ENCODE peak calls at places on chromosome 6, in nine cellular contexts. Y, Q, T, B, I, C, S, A and R are unnamed samples. For H3K4me1, the result is how much of the 10 kb centered on the place peaks cover.

GRCh38 chr6:17394192-17394611 is 807 bp downstream of the CAP2 start:
- DNase-seq in Y (peak), Q (peak), T (peak), B (peak), I (peak), C (no peak), S (peak), A (peak), R (peak)

GRCh38 chr6:91860951-91861350 is 1274.1 kb upstream of the MAP3K7 start:
- DNase-seq in Y (no peak), Q (no peak), T (no peak), B (no peak), I (no peak), C (no peak), S (no peak), A (no peak), R (no peak)

GRCh38 chr6:53520320-53520928 is 24.5 kb downstream of the GCLC start:
- DNase-seq in Y (no peak), Q (no peak), T (no peak), B (no peak), I (no peak), C (no peak), S (no peak), A (no peak), R (no peak)

GRCh38 chr6:117533775-117534174 is 51.3 kb downstream of the DCBLD1 start:
- DNase-seq in Y (no peak), Q (no peak), T (no peak), B (no peak), I (no peak), C (no peak), S (no peak), A (no peak), R (no peak)

GRCh38 chr6:257031-257725 is 35.1 kb upstream of the DUSP22 start:
- DNase-seq in Y (no peak), Q (no peak), T (no peak), B (peak), I (no peak), C (no peak), S (no peak), A (no peak), R (no peak)

GRCh38 chr6:13009031-13009430 is 292.5 kb downstream of the PHACTR1 start:
- DNase-seq in Y (no peak), Q (no peak), T (no peak), B (no peak), I (no peak), C (no peak), S (no peak), A (no peak), R (no peak)

GRCh38 chr6:140960566-140960965 is 1172.2 kb upstream of the GJE1 start:
- DNase-seq in Y (no peak), Q (no peak), T (no peak), B (no peak), I (no peak), C (no peak), S (no peak), A (no peak), R (no peak)

GRCh38 chr6:54307412-54308036 is 717 bp upstream of the TINAG start:
- DNase-seq in Y (peak), Q (no peak), T (no peak), B (no peak), I (no peak), C (no peak), S (no peak), A (no peak), R (peak)

GRCh38 chr6:4768815-4769214 is 7.4 kb upstream of the CDYL start:
- DNase-seq in Y (no peak), Q (no peak), T (no peak), B (no peak), I (no peak), C (no peak), S (no peak), A (no peak), R (no peak)

GRCh38 chr6:130769812-130770211 is 57.4 kb upstream of the SMLR1 start:
- DNase-seq in Y (no peak), Q (no peak), T (no peak), B (no peak), I (no peak), C (no peak), S (no peak), A (no peak), R (no peak)

GRCh38 chr6:93423542-93423941 is 4.2 kb upstream of the EPHA7 start:
- DNase-seq in Y (peak), Q (no peak), T (peak), B (peak), I (no peak), C (no peak), S (no peak), A (no peak), R (no peak)

GRCh38 chr6:6758915-6759654 is 170.6 kb downstream of the LY86 start:
- DNase-seq in Y (peak), Q (peak), T (no peak), B (peak), I (no peak), C (peak), S (peak), A (peak), R (peak)

GRCh38 chr6:125872259-125872921 is 81.6 kb downstream of the NCOA7 start:
- DNase-seq in Y (no peak), Q (no peak), T (no peak), B (peak), I (no peak), C (no peak), S (no peak), A (no peak), R (peak)

GRCh38 chr6:85360794-85361642 is 88.9 kb upstream of the NT5E start:
- DNase-seq in Y (no peak), Q (no peak), T (no peak), B (peak), I (peak), C (no peak), S (no peak), A (peak), R (peak)

GRCh38 chr6:131946404-131946991 is 4.7 kb downstream of the CCN2 start:
- DNase-seq in Y (no peak), Q (no peak), T (no peak), B (peak), I (no peak), C (no peak), S (no peak), A (no peak), R (no peak)

GRCh38 chr6:117264487-117265424 is 602 bp upstream of the VGLL2 start:
- DNase-seq in Y (no peak), Q (no peak), T (no peak), B (peak), I (no peak), C (no peak), S (no peak), A (no peak), R (peak)

GRCh38 chr6:108752733-108753392 is 95.4 kb upstream of the ARMC2 start:
- DNase-seq in Y (no peak), Q (no peak), T (no peak), B (no peak), I (no peak), C (no peak), S (no peak), A (no peak), R (no peak)

GRCh38 chr6:14851286-14851685 is 394.6 kb upstream of the JARID2 start:
- DNase-seq in Y (no peak), Q (no peak), T (no peak), B (peak), I (no peak), C (no peak), S (no peak), A (no peak), R (no peak)

GRCh38 chr6:137827411-137827940 is 39.6 kb upstream of the TNFAIP3 start:
- DNase-seq in Y (no peak), Q (no peak), T (no peak), B (no peak), I (no peak), C (no peak), S (no peak), A (no peak), R (peak)

GRCh38 chr6:63839485-63839884 is 203.9 kb downstream of the PHF3 start:
- DNase-seq in Y (no peak), Q (no peak), T (no peak), B (no peak), I (no peak), C (no peak), S (no peak), A (no peak), R (no peak)

GRCh38 chr6:150346346-150346745 is 22.5 kb upstream of the IYD start:
- DNase-seq in Y (no peak), Q (no peak), T (no peak), B (peak), I (no peak), C (no peak), S (no peak), A (no peak), R (peak)

GRCh38 chr6:156747715-156748114 is 29.5 kb upstream of the ARID1B start:
- DNase-seq in Y (no peak), Q (no peak), T (no peak), B (no peak), I (no peak), C (no peak), S (no peak), A (no peak), R (no peak)

GRCh38 chr6:31871068-31871659 is 7.6 kb downstream of the SLC44A4 start:
- DNase-seq in Y (no peak), Q (no peak), T (no peak), B (peak), I (no peak), C (no peak), S (no peak), A (no peak), R (no peak)

GRCh38 chr6:137218473-137218916 is 690 bp downstream of the IFNGR1 start:
- DNase-seq in Y (peak), Q (peak), T (peak), B (peak), I (no peak), C (peak), S (peak), A (no peak), R (peak)

GRCh38 chr6:118980063-118980462 is 45.1 kb upstream of the MCM9 start:
- DNase-seq in Y (no peak), Q (no peak), T (peak), B (peak), I (no peak), C (no peak), S (no peak), A (peak), R (peak)

GRCh38 chr6:15555101-15556038 is 107.5 kb downstream of the DTNBP1 start:
- DNase-seq in Y (no peak), Q (no peak), T (no peak), B (no peak), I (no peak), C (no peak), S (no peak), A (no peak), R (no peak)

GRCh38 chr6:159829515-159829914 is 29.4 kb downstream of the PNLDC1 start:
- DNase-seq in Y (no peak), Q (no peak), T (no peak), B (no peak), I (no peak), C (no peak), S (no peak), A (no peak), R (no peak)

GRCh38 chr6:55668625-55669024 is 89.6 kb upstream of the HMGCLL1 start:
- DNase-seq in Y (no peak), Q (no peak), T (no peak), B (peak), I (no peak), C (no peak), S (no peak), A (no peak), R (no peak)

GRCh38 chr6:150527100-150527499 is 72.6 kb upstream of the PLEKHG1 start:
- DNase-seq in Y (peak), Q (no peak), T (no peak), B (no peak), I (no peak), C (no peak), S (no peak), A (no peak), R (peak)

GRCh38 chr6:139479433-139480222 is 105.2 kb upstream of the CITED2 start:
- DNase-seq in Y (no peak), Q (no peak), T (no peak), B (no peak), I (no peak), C (no peak), S (no peak), A (no peak), R (no peak)

GRCh38 chr6:31792741-31793140 is 2.8 kb downstream of the VARS1 start:
- DNase-seq in Y (no peak), Q (no peak), T (no peak), B (no peak), I (no peak), C (no peak), S (no peak), A (no peak), R (peak)

GRCh38 chr6:146498309-146498708 is 45.3 kb upstream of the RAB32 start:
- DNase-seq in Y (no peak), Q (no peak), T (no peak), B (no peak), I (no peak), C (no peak), S (no peak), A (no peak), R (no peak)

GRCh38 chr6:48736486-48737206 is 625.6 kb upstream of the PTCHD4 start:
- DNase-seq in Y (no peak), Q (no peak), T (no peak), B (peak), I (no peak), C (no peak), S (no peak), A (no peak), R (peak)

GRCh38 chr6:107535626-107536025 is 45.7 kb downstream of the SOBP start:
- DNase-seq in Y (no peak), Q (no peak), T (no peak), B (no peak), I (no peak), C (no peak), S (no peak), A (no peak), R (no peak)

GRCh38 chr6:107533415-107534059 is 43.6 kb downstream of the SOBP start:
- DNase-seq in Y (no peak), Q (no peak), T (no peak), B (no peak), I (no peak), C (no peak), S (no peak), A (no peak), R (no peak)

GRCh38 chr6:107532707-107533106 is 42.8 kb downstream of the SOBP start:
- DNase-seq in Y (no peak), Q (peak), T (peak), B (no peak), I (no peak), C (no peak), S (peak), A (no peak), R (no peak)

GRCh38 chr6:107534762-107535161 is 44.8 kb downstream of the SOBP start:
- DNase-seq in Y (no peak), Q (no peak), T (no peak), B (peak), I (no peak), C (no peak), S (no peak), A (no peak), R (no peak)

DNA sequence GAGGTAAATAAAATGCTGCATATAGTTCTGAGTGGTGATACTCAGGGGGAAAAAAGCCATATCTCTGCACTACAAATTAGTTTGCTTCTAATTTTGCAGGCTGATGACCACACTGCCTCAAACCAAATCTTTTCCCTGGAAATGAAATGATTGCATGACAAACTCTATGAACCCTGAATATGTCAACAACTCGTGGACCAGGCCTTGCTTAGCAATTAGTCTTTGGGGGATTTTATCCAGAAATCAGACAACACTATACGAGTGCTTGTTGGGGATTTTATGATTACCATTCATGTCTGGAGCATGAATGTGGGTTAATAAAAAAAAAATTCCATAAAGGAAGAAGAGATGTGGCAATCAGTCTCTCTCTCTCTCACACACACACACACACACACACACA is 42.0 kb downstream of the SOBP start:
- DNase-seq in Y (no peak), Q (no peak), T (no peak), B (no peak), I (no peak), C (no peak), S (no peak), A (no peak), R (no peak)
- H3K4me1 ChIP-seq in Y (under half), Q (half or more), T (under half), B (under half), I (under half), C (under half), S (under half), A (under half), R (under half)

DNA sequence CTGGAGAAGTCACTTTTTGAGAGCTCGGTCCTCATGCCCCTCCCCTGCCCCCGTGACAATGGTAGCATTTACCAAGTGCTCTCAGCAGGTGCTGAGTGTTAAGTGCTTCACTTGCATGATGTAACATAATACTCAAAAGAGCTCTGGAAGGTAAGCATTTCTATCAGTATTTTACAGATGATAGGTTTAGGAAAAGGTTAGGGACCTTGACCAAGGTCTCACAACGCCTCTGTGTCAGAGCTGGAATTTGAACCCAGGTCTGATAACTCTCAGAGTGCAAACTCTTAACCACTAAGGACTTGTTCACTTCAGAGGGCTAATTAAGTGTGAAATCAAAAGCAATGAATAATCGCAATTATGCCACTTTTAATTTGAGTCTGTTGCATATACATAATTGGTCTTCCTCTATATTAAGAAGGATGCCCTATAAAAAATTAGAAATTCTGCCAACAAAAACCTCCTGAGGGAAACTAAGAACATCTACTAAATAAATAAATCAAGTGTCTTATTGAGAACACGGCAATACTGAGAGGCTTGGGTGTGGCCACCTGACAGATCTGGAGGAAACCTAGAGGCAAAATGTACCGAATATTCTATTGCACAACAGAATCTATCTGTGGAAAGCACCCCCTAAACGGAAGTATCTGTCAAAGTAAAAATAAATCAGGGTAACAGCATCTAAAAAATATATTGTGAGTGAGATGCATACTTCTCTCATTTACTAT is 109.8 kb downstream of the BACH2 start:
- DNase-seq in Y (no peak), Q (no peak), T (no peak), B (no peak), I (no peak), C (no peak), S (no peak), A (no peak), R (peak)
- H3K4me1 ChIP-seq in Y (under half), Q (under half), T (half or more), B (under half), I (under half), C (under half), S (under half), A (under half), R (under half)

GRCh38 chr6:36128793-36129192 is 1.5 kb upstream of the MAPK13 start:
- DNase-seq in Y (no peak), Q (no peak), T (no peak), B (no peak), I (no peak), C (peak), S (no peak), A (no peak), R (no peak)

GRCh38 chr6:36132221-36132895 is 2.0 kb downstream of the MAPK13 start:
- DNase-seq in Y (no peak), Q (no peak), T (no peak), B (no peak), I (no peak), C (peak), S (no peak), A (no peak), R (no peak)

GRCh38 chr6:36129889-36130671 is at the start of gene MAPK13:
- DNase-seq in Y (peak), Q (no peak), T (no peak), B (peak), I (no peak), C (peak), S (no peak), A (no peak), R (no peak)

GRCh38 chr6:36131517-36132220 is 1.4 kb downstream of the MAPK13 start:
- DNase-seq in Y (peak), Q (no peak), T (peak), B (peak), I (no peak), C (peak), S (peak), A (peak), R (no peak)

GRCh38 chr6:36130672-36131516 is 581 bp downstream of the MAPK13 start:
- DNase-seq in Y (peak), Q (no peak), T (peak), B (no peak), I (no peak), C (peak), S (no peak), A (peak), R (no peak)
- H3K4me1 ChIP-seq in Y (under half), Q (under half), T (under half), B (under half), I (under half), C (half or more), S (under half), A (under half), R (under half)

GRCh38 chr6:37507082-37507481 is 7.4 kb upstream of the CCDC167 start:
- DNase-seq in Y (no peak), Q (no peak), T (no peak), B (no peak), I (no peak), C (no peak), S (no peak), A (no peak), R (no peak)

GRCh38 chr6:37503486-37503980 is 3.8 kb upstream of the CCDC167 start:
- DNase-seq in Y (no peak), Q (no peak), T (no peak), B (no peak), I (no peak), C (no peak), S (no peak), A (no peak), R (no peak)

GRCh38 chr6:37511910-37512399 is 12.3 kb upstream of the CCDC167 start:
- DNase-seq in Y (no peak), Q (no peak), T (no peak), B (no peak), I (no peak), C (no peak), S (no peak), A (no peak), R (no peak)

GRCh38 chr6:37506479-37506878 is 6.8 kb upstream of the CCDC167 start:
- DNase-seq in Y (no peak), Q (no peak), T (no peak), B (no peak), I (no peak), C (no peak), S (no peak), A (no peak), R (no peak)

DNA sequence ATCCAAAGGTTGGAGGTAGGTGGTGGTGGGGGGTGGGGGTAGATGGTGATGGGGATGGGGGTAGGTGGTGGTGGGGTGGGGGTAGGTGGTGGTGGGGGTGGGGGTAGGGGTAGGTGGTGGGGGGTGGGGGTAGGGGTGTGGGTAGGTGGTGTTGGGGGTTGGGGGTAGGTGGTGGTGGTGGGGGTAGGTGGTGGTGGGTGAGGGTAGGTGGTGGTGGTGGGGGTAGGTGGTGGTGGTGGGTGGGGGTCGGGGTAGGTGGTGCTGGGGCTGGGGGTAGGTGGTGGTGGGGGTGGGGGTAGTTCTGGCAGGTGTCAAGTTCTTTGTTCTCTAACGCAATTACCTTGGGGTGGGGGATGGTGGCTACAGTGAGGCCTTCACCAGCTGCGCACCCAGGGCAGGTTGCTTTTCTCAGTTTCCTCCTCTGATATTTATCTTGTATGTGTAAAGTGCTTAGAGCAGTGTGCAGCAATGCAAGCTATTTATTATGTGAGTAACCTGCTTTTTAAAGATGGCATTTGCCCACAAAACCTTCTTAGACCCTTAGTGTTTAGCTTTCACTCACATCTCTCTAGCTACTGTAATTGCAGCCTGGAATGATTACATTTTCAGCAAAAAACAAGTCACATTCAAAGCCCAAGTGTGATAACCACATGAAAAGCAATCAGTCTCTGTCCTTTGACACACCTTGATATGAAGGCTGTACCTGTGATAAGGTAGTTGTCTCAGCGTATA is 8.2 kb upstream of the CCDC167 start:
- DNase-seq in Y (no peak), Q (no peak), T (no peak), B (no peak), I (no peak), C (no peak), S (no peak), A (no peak), R (no peak)
- H3K4me1 ChIP-seq in Y (under half), Q (under half), T (under half), B (under half), I (under half), C (under half), S (under half), A (under half), R (under half)

GRCh38 chr6:160863782-160864181 is 127.8 kb upstream of the MAP3K4 start:
- DNase-seq in Y (no peak), Q (no peak), T (no peak), B (no peak), I (no peak), C (no peak), S (no peak), A (no peak), R (no peak)
- H3K4me1 ChIP-seq in Y (under half), Q (under half), T (under half), B (under half), I (under half), C (under half), S (under half), A (under half), R (under half)

GRCh38 chr6:68637782-68638181 is 2.7 kb downstream of the ADGRB3 start:
- DNase-seq in Y (no peak), Q (no peak), T (no peak), B (no peak), I (no peak), C (no peak), S (no peak), A (no peak), R (no peak)
- H3K4me1 ChIP-seq in Y (under half), Q (under half), T (under half), B (under half), I (under half), C (under half), S (under half), A (under half), R (under half)